ENCODE peak calls at places on chromosomes 13 and 19, in four cellular contexts. V, Q, J and I are unnamed samples.

GRCh38 chr13:49676581-49677298 is 14.5 kb downstream of the EBPL start:
- DNase-seq in V (no peak), Q (no peak), J (no peak), I (no peak)

GRCh38 chr19:38917921-38918491 is 6.0 kb upstream of the CCER2 start:
- DNase-seq in V (peak; percentile 62), Q (no peak), J (peak; percentile 25), I (no peak)

GRCh38 chr13:33251131-33251629 is 34.4 kb downstream of the STARD13 start:
- DNase-seq in V (no peak), Q (peak; percentile 31), J (no peak), I (no peak)

GRCh38 chr13:101146101-101146898 is 270.0 kb downstream of the NALCN start:
- DNase-seq in J (no peak), Q (no peak), V (no peak), I (no peak)

GRCh38 chr13:78121459-78122348 is 203.1 kb upstream of the EDNRB start:
- DNase-seq in V (peak; percentile 37), Q (peak; percentile 34), J (peak; percentile 28), I (no peak)

GRCh38 chr13:84917252-84917878 is 881.9 kb downstream of the SLITRK6 start:
- DNase-seq in V (peak; percentile 8), Q (no peak), J (no peak), I (no peak)

GRCh38 chr13:36190771-36191170 is 23.6 kb downstream of the SOHLH2 start:
- DNase-seq in J (no peak), V (no peak), Q (no peak), I (no peak)

GRCh38 chr19:36849701-36850645 is 703 bp upstream of the ZNF345 start:
- DNase-seq in Q (no peak), J (peak; percentile 39), V (peak; percentile 85), I (peak; percentile 85)

GRCh38 chr13:27830010-27830409 is 37.7 kb downstream of the GSX1 start:
- DNase-seq in V (no peak), J (peak; percentile 78), Q (peak; percentile 32), I (no peak)

GRCh38 chr13:76872686-76873085 is 13.5 kb downstream of the KCTD12 start:
- DNase-seq in J (no peak), Q (no peak), V (no peak), I (no peak)

GRCh38 chr19:16260794-16261161 is 63.1 kb downstream of the AP1M1 start:
- DNase-seq in Q (no peak), V (no peak), J (no peak), I (no peak)

GRCh38 chr13:76865996-76866503 is 20.2 kb downstream of the KCTD12 start:
- DNase-seq in V (no peak), J (no peak), Q (no peak), I (no peak)

GRCh38 chr13:94195715-94196114 is 283.8 kb downstream of the DCT start:
- DNase-seq in V (no peak), Q (no peak), J (no peak), I (no peak)

GRCh38 chr13:111893607-111894443 is 173.1 kb upstream of the SOX1 start:
- DNase-seq in Q (no peak), V (no peak), J (no peak), I (no peak)

GRCh38 chr19:3154957-3155736 is 19.3 kb downstream of the GNA15 start:
- DNase-seq in Q (peak; percentile 16), V (peak; percentile 50), J (peak; percentile 93), I (no peak)

GRCh38 chr13:53405616-53406015 is 377.0 kb downstream of the OLFM4 start:
- DNase-seq in V (peak; percentile 2), Q (no peak), J (no peak), I (no peak)

GRCh38 chr13:45362939-45363338 is 22.0 kb upstream of the TPT1 start:
- DNase-seq in V (peak; percentile 25), J (peak; percentile 59), Q (no peak), I (no peak)

GRCh38 chr19:55340144-55340783 is 588 bp downstream of the KMT5C start:
- DNase-seq in V (no peak), J (peak; percentile 38), Q (no peak), I (no peak)

GRCh38 chr13:41563501-41564001 is 106.2 kb downstream of the RGCC start:
- DNase-seq in J (no peak), V (peak; percentile 57), Q (no peak), I (no peak)

GRCh38 chr19:50669319-50670101 is 20.3 kb downstream of the C19orf81 start:
- DNase-seq in Q (no peak), V (no peak), J (peak; percentile 68), I (no peak)

GRCh38 chr19:4233282-4233853 is 4.0 kb downstream of the EBI3 start:
- DNase-seq in J (peak; percentile 77), Q (peak; percentile 48), V (peak; percentile 45), I (peak; percentile 33)

GRCh38 chr13:30808600-30808999 is 73.3 kb downstream of the ALOX5AP start:
- DNase-seq in Q (no peak), V (no peak), J (no peak), I (no peak)
- TF ChIP-seq TCF7L2 in Q (no peak), V (no peak), J (no peak), I (no peak)

GRCh38 chr19:18373892-18374629 is 11.9 kb upstream of the GDF15 start:
- DNase-seq in V (peak; percentile 95), J (peak; percentile 96), Q (peak; percentile 94), I (no peak)
- TF ChIP-seq REST in V (no peak), J (peak; percentile 51), Q (no peak), I (no peak)

GRCh38 chr19:31838163-31838798 is 489.0 kb upstream of the TSHZ3 start:
- DNase-seq in J (no peak), Q (no peak), V (no peak), I (no peak)
- TF ChIP-seq TCF7L2 in J (no peak), Q (no peak), V (no peak), I (no peak)

DNA sequence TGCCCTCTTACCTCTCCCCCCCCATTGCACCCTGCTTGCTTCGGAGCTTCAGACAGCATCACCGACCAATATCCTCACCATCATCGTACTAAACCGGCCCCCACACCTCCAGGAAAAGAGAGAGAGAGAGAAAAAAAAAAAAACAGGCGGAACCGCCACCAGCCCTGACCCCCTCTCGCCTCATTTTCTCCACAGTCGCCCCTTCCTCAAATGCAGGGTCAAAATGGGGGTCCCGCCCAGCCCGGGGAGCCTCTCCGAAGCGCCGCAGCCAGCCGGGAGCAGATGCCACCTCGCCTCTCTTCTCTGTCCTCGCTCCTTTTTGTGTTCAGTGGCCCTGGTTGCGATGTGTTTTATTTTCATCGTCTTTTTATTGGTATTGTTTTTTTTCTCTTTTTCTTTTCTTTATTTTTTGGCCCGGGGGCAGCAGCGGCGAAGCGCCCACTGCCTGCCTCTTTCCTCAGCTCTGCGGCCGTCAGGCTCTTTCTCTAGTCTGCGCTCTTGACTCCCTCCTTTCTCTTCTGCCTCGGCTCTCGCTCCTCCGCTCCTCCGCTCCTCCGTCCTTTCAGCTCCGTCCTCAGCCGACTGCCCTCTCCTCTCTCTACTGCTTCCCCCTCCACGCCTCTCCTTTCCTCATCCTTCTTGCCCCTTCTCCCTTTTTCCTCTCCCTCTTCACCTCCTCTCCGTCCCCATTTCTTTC is 41.4 kb downstream of the DEDD2 start:
- DNase-seq in J (no peak), V (no peak), Q (no peak), I (no peak)
- TF ChIP-seq REST in J (no peak), V (no peak), Q (no peak), I (no peak)

GRCh38 chr19:19752760-19753403 is 20.0 kb upstream of the ZNF14 start:
- DNase-seq in V (no peak), J (no peak), Q (no peak), I (no peak)

GRCh38 chr19:19750131-19750841 is 17.4 kb upstream of the ZNF14 start:
- DNase-seq in Q (no peak), J (peak; percentile 4), V (no peak), I (no peak)

GRCh38 chr19:19751846-19752245 is 18.9 kb upstream of the ZNF14 start:
- DNase-seq in Q (no peak), J (no peak), V (no peak), I (no peak)

GRCh38 chr19:19749332-19750130 is 16.6 kb upstream of the ZNF14 start:
- DNase-seq in V (no peak), Q (no peak), J (peak; percentile 5), I (no peak)

GRCh38 chr19:19750842-19751790 is 18.2 kb upstream of the ZNF14 start:
- DNase-seq in Q (no peak), V (no peak), J (no peak), I (no peak)
- TF ChIP-seq TCF7L2 in Q (no peak), V (no peak), J (no peak), I (no peak)

GRCh38 chr19:10870955-10871603 is at the start of gene CARM1:
- DNase-seq in J (peak; percentile 99), V (peak; percentile 92), Q (peak; percentile 89), I (no peak)
- TF ChIP-seq REST in J (no peak), V (no peak), Q (no peak), I (no peak)

DNA sequence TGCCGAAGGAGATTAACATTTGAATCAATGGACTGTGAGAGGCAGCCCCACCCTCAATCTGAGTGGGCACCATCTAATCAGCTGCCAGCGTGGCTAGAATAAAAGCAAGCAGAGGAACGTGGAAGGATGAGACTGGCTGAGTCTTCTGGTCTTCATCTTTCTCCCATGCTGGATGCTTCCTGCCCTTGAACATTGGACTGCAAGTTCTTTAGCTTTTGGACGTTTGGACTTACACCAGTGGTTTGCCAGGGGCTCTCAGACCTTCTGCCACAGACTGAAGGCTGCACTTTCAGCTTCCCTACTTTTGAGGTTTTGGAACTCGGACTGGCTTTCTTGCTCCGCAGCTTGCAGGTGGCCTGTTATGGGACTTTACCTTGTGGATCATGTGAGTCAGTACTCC is 14.7 kb downstream of the NHLRC3 start:
- DNase-seq in Q (no peak), V (no peak), J (no peak), I (no peak)
- TF ChIP-seq TCF7L2 in Q (no peak), V (no peak), J (no peak), I (no peak)

GRCh38 chr13:20567881-20568528 is 1.0 kb downstream of the IFT88 start:
- DNase-seq in Q (no peak), J (no peak), V (no peak), I (no peak)

GRCh38 chr13:20565120-20565736 is 1.7 kb upstream of the IFT88 start:
- DNase-seq in Q (no peak), J (no peak), V (no peak), I (no peak)

GRCh38 chr13:20566424-20566916 is 487 bp upstream of the IFT88 start:
- DNase-seq in Q (peak; percentile 48), J (no peak), V (peak; percentile 76), I (no peak)

GRCh38 chr13:20570540-20570939 is 3.6 kb downstream of the IFT88 start:
- DNase-seq in V (no peak), J (no peak), Q (no peak), I (no peak)

GRCh38 chr13:20566917-20567755 is at the start of gene IFT88:
- DNase-seq in J (peak; percentile 89), Q (peak; percentile 68), V (peak; percentile 81), I (no peak)
- TF ChIP-seq REST in J (no peak), Q (no peak), V (no peak), I (no peak)